ENCODE peak calls at places on chromosomes 2 and 18, in ten cellular contexts. G is CD4-positive, alpha-beta T cell; W is pancreas; X is HFFc6; L is body of pancreas; H is neural crest cell; E is astrocyte of the spinal cord; J is GM06990; A is fibroblast of pulmonary artery; I is bronchial epithelial cell. U is an unnamed sample.

GRCh38 chr2:88448248-88448647 is 4.2 kb downstream of the FOXI3 start:
- DNase-seq in G (no peak), W (no peak), X (no peak), L (no peak), H (no peak), E (no peak), J (no peak), A (no peak), I (no peak), U (no peak)

GRCh38 chr2:110105608-110106467 is 9.8 kb downstream of the MALL start:
- DNase-seq in G (no peak), W (no peak), X (peak; percentile 71), L (no peak), H (no peak), E (peak; percentile 79), J (no peak), A (peak; percentile 40), I (peak; percentile 95), U (no peak)

GRCh38 chr2:65340898-65341681 is 91.3 kb downstream of the SPRED2 start:
- DNase-seq in G (no peak), W (no peak), X (no peak), L (no peak), H (no peak), E (no peak), J (no peak), A (no peak), I (no peak), U (no peak)

GRCh38 chr2:68292108-68292710 is 27.5 kb downstream of the CNRIP1 start:
- DNase-seq in G (no peak), W (no peak), X (peak; percentile 30), L (peak; percentile 30), H (no peak), E (no peak), J (peak; percentile 5), A (peak; percentile 56), I (peak; percentile 49), U (no peak)

GRCh38 chr18:24370120-24370519 is 27.5 kb downstream of the OSBPL1A start:
- DNase-seq in G (no peak), W (no peak), X (no peak), L (no peak), H (no peak), E (no peak), J (no peak), A (no peak), I (no peak), U (no peak)

GRCh38 chr2:118902279-118903028 is 39.5 kb upstream of the MARCO start:
- DNase-seq in G (no peak), W (no peak), X (no peak), L (no peak), H (no peak), E (no peak), J (no peak), A (no peak), I (no peak), U (no peak)

GRCh38 chr2:71862921-71863320 is 284.7 kb downstream of the CYP26B1 start:
- DNase-seq in G (no peak), W (no peak), X (no peak), L (no peak), H (no peak), E (no peak), J (no peak), A (no peak), I (no peak), U (no peak)

GRCh38 chr2:217027414-217027813 is 167.6 kb upstream of the TNP1 start:
- DNase-seq in G (no peak), W (no peak), X (no peak), L (no peak), H (no peak), E (no peak), J (no peak), A (no peak), I (peak; percentile 6), U (no peak)

GRCh38 chr2:120906914-120907313 is 171.2 kb downstream of the GLI2 start:
- DNase-seq in G (no peak), W (no peak), X (no peak), L (no peak), H (no peak), E (no peak), J (no peak), A (no peak), I (no peak), U (no peak)

GRCh38 chr2:120908314-120908975 is 172.8 kb downstream of the GLI2 start:
- DNase-seq in G (no peak), W (no peak), X (no peak), L (no peak), H (no peak), E (no peak), J (no peak), A (no peak), I (no peak), U (no peak)

GRCh38 chr2:120905824-120906571 is 170.3 kb downstream of the GLI2 start:
- DNase-seq in G (no peak), W (no peak), X (no peak), L (no peak), H (no peak), E (no peak), J (no peak), A (no peak), I (no peak), U (no peak)

GRCh38 chr2:120909102-120909501 is 173.4 kb downstream of the GLI2 start:
- DNase-seq in G (no peak), W (no peak), X (no peak), L (no peak), H (no peak), E (no peak), J (no peak), A (no peak), I (no peak), U (no peak)

DNA sequence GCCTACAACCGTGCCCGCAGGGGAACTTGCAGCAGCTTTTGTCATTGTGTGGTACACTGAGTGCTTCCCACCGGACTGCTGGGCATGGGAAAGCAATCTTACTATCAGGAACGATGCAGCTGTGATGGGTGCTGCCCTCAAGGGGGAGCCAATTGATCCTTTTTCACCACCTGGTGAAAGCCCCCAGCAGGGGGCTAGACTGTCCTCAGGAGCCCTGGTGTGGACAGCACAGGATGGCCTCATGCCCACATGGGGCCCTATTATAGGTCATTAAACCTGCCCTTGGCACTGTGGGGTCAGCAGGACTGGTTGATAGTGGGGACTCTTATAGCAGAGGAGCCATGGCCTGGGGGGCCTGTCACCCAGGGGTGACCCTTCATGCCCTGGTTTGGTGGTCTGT is 172.2 kb downstream of the GLI2 start:
- DNase-seq in G (no peak), W (no peak), X (no peak), L (no peak), H (no peak), E (no peak), J (no peak), A (no peak), I (no peak), U (no peak)
- TF ChIP-seq CTCF in G (no peak), W (no peak), X (peak; percentile 64), L (no peak), H (peak; percentile 22), E (peak; percentile 22), J (peak; percentile 3), A (no peak), I (peak; percentile 7), U (no peak)

DNA sequence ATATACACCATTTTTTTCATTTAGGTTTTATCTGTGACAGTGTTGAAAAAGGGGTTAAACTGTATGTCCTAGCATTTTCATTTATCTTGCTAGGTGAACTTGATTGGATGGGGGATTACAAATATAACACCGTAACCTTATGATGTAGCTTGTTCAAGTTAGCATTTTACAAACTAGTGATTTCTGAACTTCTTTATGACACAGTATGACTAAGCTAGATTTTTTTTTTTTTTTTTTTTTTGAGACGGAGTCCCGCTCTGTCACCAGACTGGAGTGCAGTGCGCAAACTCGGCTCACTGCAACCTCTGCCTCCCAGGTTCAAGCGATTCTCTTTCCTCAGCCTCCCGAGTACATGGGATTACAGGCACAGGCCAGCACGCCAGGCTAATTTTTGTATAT is 47.1 kb downstream of the KCMF1 start:
- DNase-seq in G (no peak), W (no peak), X (no peak), L (no peak), H (no peak), E (no peak), J (no peak), A (no peak), I (peak; percentile 21), U (no peak)
- TF ChIP-seq CTCF in G (no peak), W (no peak), X (peak; percentile 41), L (no peak), H (no peak), E (no peak), J (no peak), A (no peak), I (no peak), U (no peak)

DNA sequence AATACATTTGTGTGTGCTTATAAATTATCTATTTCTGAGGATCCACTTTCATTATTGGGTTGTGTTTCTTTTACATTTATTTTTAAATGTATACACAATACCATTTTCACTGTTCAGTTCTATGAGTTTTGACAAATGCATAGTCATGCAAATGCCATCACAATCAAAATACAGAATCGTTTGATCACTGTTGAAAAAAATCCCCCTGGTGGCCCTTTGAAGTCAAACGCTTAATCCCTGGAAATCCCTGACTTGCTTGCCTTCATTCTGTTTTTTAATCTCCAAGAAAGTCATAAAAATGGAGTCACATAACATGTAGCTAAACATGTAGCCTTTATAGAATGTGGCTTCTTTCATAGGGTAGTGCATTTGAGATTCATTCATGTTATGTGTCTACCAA is 173.3 kb downstream of the GALR1 start:
- DNase-seq in G (no peak), W (no peak), X (no peak), L (no peak), H (no peak), E (no peak), J (no peak), A (no peak), I (no peak), U (no peak)
- TF ChIP-seq CTCF in G (no peak), W (no peak), X (no peak), L (no peak), H (peak; percentile 61), E (peak; percentile 1), J (no peak), A (no peak), I (no peak), U (no peak)

GRCh38 chr2:16623564-16624418 is 41.8 kb downstream of the CYRIA start:
- DNase-seq in G (no peak), W (no peak), X (no peak), L (no peak), H (no peak), E (no peak), J (no peak), A (no peak), I (no peak), U (no peak)

GRCh38 chr2:16625759-16626158 is 39.9 kb downstream of the CYRIA start:
- DNase-seq in G (no peak), W (no peak), X (no peak), L (no peak), H (no peak), E (no peak), J (no peak), A (no peak), I (no peak), U (no peak)

GRCh38 chr2:16625201-16625729 is 40.4 kb downstream of the CYRIA start:
- DNase-seq in G (no peak), W (no peak), X (no peak), L (no peak), H (no peak), E (no peak), J (no peak), A (peak; percentile 56), I (no peak), U (peak; percentile 48)

GRCh38 chr2:16623046-16623445 is 42.6 kb downstream of the CYRIA start:
- DNase-seq in G (no peak), W (no peak), X (no peak), L (no peak), H (no peak), E (peak; percentile 92), J (no peak), A (peak; percentile 77), I (peak; percentile 81), U (no peak)

GRCh38 chr2:16624419-16624745 is 41.3 kb downstream of the CYRIA start:
- DNase-seq in G (no peak), W (no peak), X (no peak), L (no peak), H (no peak), E (peak; percentile 56), J (no peak), A (no peak), I (no peak), U (no peak)
- TF ChIP-seq CTCF in G (no peak), W (no peak), X (no peak), L (no peak), H (no peak), E (no peak), J (no peak), A (no peak), I (no peak), U (no peak)

U was measured in lung.